ENCODE peak calls at places on chromosomes 4 and X, in eight cellular contexts. H, T, I, K, S, Z, M and R are unnamed samples.

GRCh38 chrX:14028473-14028872 is 1.2 kb downstream of the GEMIN8 start:
- DNase-seq in T (no peak), K (no peak), H (no peak), S (no peak), Z (no peak), M (no peak), I (no peak), R (no peak)

GRCh38 chr4:100462206-100462605 is 55.6 kb downstream of the EMCN start:
- DNase-seq in M (no peak), T (no peak), I (no peak), S (peak), Z (no peak), H (no peak), K (no peak), R (no peak)

GRCh38 chrX:23373129-23373804 is 38.6 kb downstream of the PTCHD1 start:
- DNase-seq in T (no peak), M (peak), H (no peak), K (no peak), S (peak), I (no peak), Z (peak), R (no peak)

GRCh38 chr4:112771-113170 is 11.5 kb upstream of the ZNF718 start:
- DNase-seq in S (no peak), K (no peak), Z (no peak), T (no peak), M (no peak), I (no peak), H (no peak), R (no peak)

GRCh38 chrX:15606064-15606590 is 5.4 kb upstream of the ACE2 start:
- DNase-seq in T (no peak), Z (no peak), M (no peak), S (no peak), H (no peak), K (no peak), I (no peak), R (no peak)

GRCh38 chrX:373641-374471 is 12.9 kb downstream of the PPP2R3B start:
- DNase-seq in I (peak), T (no peak), S (no peak), K (no peak), Z (peak), H (peak), M (no peak), R (no peak)

GRCh38 chr4:54234497-54235205 is 5.6 kb downstream of the PDGFRA start:
- DNase-seq in M (no peak), T (no peak), H (no peak), I (no peak), S (no peak), K (no peak), Z (peak), R (no peak)

GRCh38 chrX:101417981-101418841 is 10.2 kb downstream of the HNRNPH2 start:
- DNase-seq in Z (peak), I (peak), T (peak), M (peak), K (no peak), H (peak), S (no peak), R (peak)

GRCh38 chr4:158805628-158806471 is 37.0 kb downstream of the FNIP2 start:
- DNase-seq in T (no peak), Z (no peak), S (no peak), K (no peak), I (no peak), H (no peak), M (no peak), R (no peak)